ENCODE peak calls at places on chromosomes 7 and 10, in six cellular contexts. J is fibroblast of the conjunctiva; O is fibroblast of villous mesenchyme; I is neural crest cell; L is stimulated activated CD4-positive, alpha-beta T cell treated with anti-CD3 and anti-CD28 coated beads, Interleukin-15, amount 100 ng/mL, for 1 hour; V is Caki2. S is an unnamed sample.

GRCh38 chr10:31977440-31978157 is 49.0 kb upstream of the ARHGAP12 start:
- DNase-seq in J (peak; percentile 21), O (peak; percentile 30), I (no peak), L (no peak), V (peak; percentile 18), S (no peak)

GRCh38 chr7:4607321-4607729 is 74.8 kb upstream of the FOXK1 start:
- DNase-seq in J (no peak), O (no peak), I (no peak), L (no peak), V (no peak), S (no peak)

GRCh38 chr7:138169441-138169851 is 93.2 kb downstream of the AKR1D1 start:
- DNase-seq in J (no peak), O (no peak), I (no peak), L (no peak), V (no peak), S (no peak)

GRCh38 chr10:95626468-95626867 is 30.0 kb downstream of the ALDH18A1 start:
- DNase-seq in J (no peak), O (no peak), I (no peak), L (no peak), V (no peak), S (no peak)

GRCh38 chr7:34851431-34851830 is 185.9 kb downstream of the DPY19L1 start:
- DNase-seq in J (no peak), O (no peak), I (no peak), L (no peak), V (no peak), S (no peak)

GRCh38 chr10:17665742-17666141 is 21.8 kb downstream of the STAM start:
- DNase-seq in J (peak; percentile 83), O (peak; percentile 96), I (no peak), L (no peak), V (peak; percentile 60), S (peak; percentile 52)

GRCh38 chr10:132059760-132060508 is 5.8 kb upstream of the JAKMIP3 start:
- DNase-seq in J (no peak), O (no peak), I (no peak), L (no peak), V (no peak), S (no peak)

GRCh38 chr10:73889014-73889413 is 14.7 kb upstream of the CAMK2G start:
- DNase-seq in J (peak; percentile 48), O (peak; percentile 41), I (no peak), L (no peak), V (peak; percentile 41), S (no peak)

GRCh38 chr7:45978010-45978681 is 57.1 kb upstream of the IGFBP3 start:
- DNase-seq in J (peak; percentile 73), O (peak; percentile 88), I (no peak), L (no peak), V (peak; percentile 99), S (peak; percentile 83)

GRCh38 chr7:133530682-133531081 is 277.8 kb downstream of the EXOC4 start:
- DNase-seq in J (peak; percentile 89), O (peak; percentile 38), I (no peak), L (no peak), V (no peak), S (peak; percentile 12)

GRCh38 chr7:70634610-70635068 is 497.3 kb upstream of the GALNT17 start:
- DNase-seq in J (peak; percentile 31), O (peak; percentile 6), I (no peak), L (no peak), V (no peak), S (peak; percentile 49)

GRCh38 chr7:96311967-96312366 is 9.9 kb downstream of the SLC25A13 start:
- DNase-seq in J (no peak), O (peak; percentile 85), I (no peak), L (no peak), V (no peak), S (no peak)

GRCh38 chr7:65731562-65732035 is 141.3 kb upstream of the VKORC1L1 start:
- DNase-seq in J (no peak), O (peak; percentile 23), I (peak; percentile 26), L (no peak), V (no peak), S (no peak)

GRCh38 chr7:10940748-10941358 is 32.8 kb upstream of the PHF14 start:
- DNase-seq in J (no peak), O (no peak), I (no peak), L (no peak), V (no peak), S (no peak)

GRCh38 chr10:33179056-33179455 is 155.4 kb downstream of the NRP1 start:
- DNase-seq in J (no peak), O (no peak), I (no peak), L (no peak), V (no peak), S (no peak)

GRCh38 chr10:112663181-112663879 is 216.3 kb downstream of the VTI1A start:
- DNase-seq in J (no peak), O (no peak), I (no peak), L (no peak), V (peak; percentile 71), S (no peak)

GRCh38 chr7:152537639-152538038 is 101.8 kb upstream of the KMT2C start:
- DNase-seq in J (no peak), O (no peak), I (no peak), L (no peak), V (no peak), S (no peak)

GRCh38 chr7:142451346-142451745 is 193.5 kb upstream of the PRSS58 start:
- DNase-seq in J (no peak), O (no peak), I (no peak), L (no peak), V (no peak), S (no peak)

GRCh38 chr7:106068986-106069385 is 43.1 kb downstream of the SYPL1 start:
- DNase-seq in J (no peak), O (no peak), I (no peak), L (no peak), V (no peak), S (no peak)

GRCh38 chr7:95441042-95441823 is 6.4 kb upstream of the PON2 start:
- DNase-seq in J (no peak), O (no peak), I (no peak), L (no peak), V (peak; percentile 71), S (no peak)

GRCh38 chr10:5135581-5135980 is 41.4 kb downstream of the AKR1C3 start:
- DNase-seq in J (no peak), O (no peak), I (no peak), L (no peak), V (no peak), S (no peak)

GRCh38 chr7:88153378-88153777 is 66.5 kb downstream of the SRI start:
- DNase-seq in J (no peak), O (no peak), I (no peak), L (no peak), V (no peak), S (no peak)

GRCh38 chr7:31172071-31172470 is 120.0 kb downstream of the ADCYAP1R1 start:
- DNase-seq in J (no peak), O (no peak), I (no peak), L (no peak), V (no peak), S (no peak)

GRCh38 chr7:33922820-33923219 is 17.5 kb downstream of the BMPER start:
- DNase-seq in J (no peak), O (peak; percentile 74), I (no peak), L (no peak), V (no peak), S (no peak)

GRCh38 chr7:152464312-152465117 is 28.7 kb upstream of the KMT2C start:
- DNase-seq in J (no peak), O (peak; percentile 85), I (peak; percentile 78), L (peak; percentile 43), V (peak; percentile 65), S (peak; percentile 19)

GRCh38 chr10:127564644-127565043 is 15.5 kb downstream of the NPS start:
- DNase-seq in J (no peak), O (no peak), I (no peak), L (no peak), V (no peak), S (no peak)

GRCh38 chr7:152850420-152850819 is 90.9 kb downstream of the ACTR3B start:
- DNase-seq in J (no peak), O (no peak), I (no peak), L (no peak), V (no peak), S (no peak)

GRCh38 chr7:70229242-70229641 is 631.0 kb downstream of the AUTS2 start:
- DNase-seq in J (no peak), O (no peak), I (no peak), L (no peak), V (no peak), S (no peak)

GRCh38 chr7:148521271-148521670 is 69.3 kb upstream of the C7orf33 start:
- DNase-seq in J (no peak), O (no peak), I (no peak), L (no peak), V (no peak), S (no peak)

GRCh38 chr7:20647908-20648776 is 32.7 kb downstream of the ABCB5 start:
- DNase-seq in J (no peak), O (no peak), I (peak; percentile 22), L (no peak), V (peak; percentile 41), S (no peak)

S was measured in HFF-Myc.